ENCODE peak calls at places on chromosomes 1 and 21, in eight cellular contexts. One of them, this sample, is unnamed.

GRCh38 chr1:34684246-34684645 is 70.6 kb upstream of the GJB5 start:
- DNase-seq in progenitor cell of endocrine pancreas: no peak
- DNase-seq in thyroid gland: no peak
- DNase-seq in CD8-positive, alpha-beta T cell: peak
- DNase-seq in Peyer's patch: no peak
- DNase-seq in nephron progenitor cell: no peak
- DNase-seq in psoas muscle: no peak
- DNase-seq in heart right ventricle: no peak
- DNase-seq in this sample: no peak

GRCh38 chr1:10528066-10529014 is 53.6 kb downstream of the PEX14 start:
- DNase-seq in progenitor cell of endocrine pancreas: no peak
- DNase-seq in thyroid gland: no peak
- DNase-seq in CD8-positive, alpha-beta T cell: no peak
- DNase-seq in Peyer's patch: no peak
- DNase-seq in nephron progenitor cell: no peak
- DNase-seq in psoas muscle: peak
- DNase-seq in heart right ventricle: peak
- DNase-seq in this sample: no peak

GRCh38 chr21:43824250-43824882 is 35.0 kb downstream of the RRP1 start:
- DNase-seq in progenitor cell of endocrine pancreas: no peak
- DNase-seq in thyroid gland: no peak
- DNase-seq in CD8-positive, alpha-beta T cell: no peak
- DNase-seq in Peyer's patch: peak
- DNase-seq in nephron progenitor cell: no peak
- DNase-seq in psoas muscle: no peak
- DNase-seq in heart right ventricle: no peak
- DNase-seq in this sample: no peak

GRCh38 chr1:214573386-214574358 is 22.3 kb upstream of the PTPN14 start:
- DNase-seq in progenitor cell of endocrine pancreas: no peak
- DNase-seq in thyroid gland: no peak
- DNase-seq in CD8-positive, alpha-beta T cell: no peak
- DNase-seq in Peyer's patch: no peak
- DNase-seq in nephron progenitor cell: no peak
- DNase-seq in psoas muscle: no peak
- DNase-seq in heart right ventricle: no peak
- DNase-seq in this sample: no peak

GRCh38 chr1:201329801-201330200 is 46.5 kb downstream of the PKP1 start:
- DNase-seq in progenitor cell of endocrine pancreas: no peak
- DNase-seq in thyroid gland: peak
- DNase-seq in CD8-positive, alpha-beta T cell: no peak
- DNase-seq in Peyer's patch: peak
- DNase-seq in nephron progenitor cell: no peak
- DNase-seq in psoas muscle: no peak
- DNase-seq in heart right ventricle: no peak
- DNase-seq in this sample: no peak

GRCh38 chr21:27024316-27024715 is 57.4 kb upstream of the ADAMTS5 start:
- DNase-seq in progenitor cell of endocrine pancreas: no peak
- DNase-seq in thyroid gland: no peak
- DNase-seq in CD8-positive, alpha-beta T cell: no peak
- DNase-seq in Peyer's patch: no peak
- DNase-seq in nephron progenitor cell: no peak
- DNase-seq in psoas muscle: no peak
- DNase-seq in heart right ventricle: no peak
- DNase-seq in this sample: no peak

GRCh38 chr1:239603530-239603929 is 217.2 kb downstream of the CHRM3 start:
- DNase-seq in progenitor cell of endocrine pancreas: no peak
- DNase-seq in thyroid gland: no peak
- DNase-seq in CD8-positive, alpha-beta T cell: no peak
- DNase-seq in Peyer's patch: no peak
- DNase-seq in nephron progenitor cell: no peak
- DNase-seq in psoas muscle: no peak
- DNase-seq in heart right ventricle: no peak
- DNase-seq in this sample: no peak

GRCh38 chr1:91020967-91021685 is 709 bp downstream of the ZNF644 start:
- DNase-seq in progenitor cell of endocrine pancreas: peak
- DNase-seq in thyroid gland: peak
- DNase-seq in CD8-positive, alpha-beta T cell: peak
- DNase-seq in Peyer's patch: no peak
- DNase-seq in nephron progenitor cell: peak
- DNase-seq in psoas muscle: peak
- DNase-seq in heart right ventricle: peak
- DNase-seq in this sample: peak

GRCh38 chr21:35191754-35192153 is 142.7 kb upstream of the RUNX1 start:
- DNase-seq in progenitor cell of endocrine pancreas: no peak
- DNase-seq in thyroid gland: no peak
- DNase-seq in CD8-positive, alpha-beta T cell: no peak
- DNase-seq in Peyer's patch: no peak
- DNase-seq in nephron progenitor cell: no peak
- DNase-seq in psoas muscle: no peak
- DNase-seq in heart right ventricle: no peak
- DNase-seq in this sample: no peak

GRCh38 chr21:18840239-18840638 is 436.7 kb upstream of the TMPRSS15 start:
- DNase-seq in progenitor cell of endocrine pancreas: no peak
- DNase-seq in thyroid gland: no peak
- DNase-seq in CD8-positive, alpha-beta T cell: no peak
- DNase-seq in Peyer's patch: no peak
- DNase-seq in nephron progenitor cell: no peak
- DNase-seq in psoas muscle: no peak
- DNase-seq in heart right ventricle: no peak
- DNase-seq in this sample: no peak

GRCh38 chr1:10561955-10562354 is 87.2 kb downstream of the PEX14 start:
- DNase-seq in progenitor cell of endocrine pancreas: no peak
- DNase-seq in thyroid gland: no peak
- DNase-seq in CD8-positive, alpha-beta T cell: no peak
- DNase-seq in Peyer's patch: no peak
- DNase-seq in nephron progenitor cell: no peak
- DNase-seq in psoas muscle: no peak
- DNase-seq in heart right ventricle: no peak
- DNase-seq in this sample: no peak

GRCh38 chr1:154403300-154403943 is 1.7 kb upstream of the IL6R start:
- DNase-seq in progenitor cell of endocrine pancreas: no peak
- DNase-seq in thyroid gland: no peak
- DNase-seq in CD8-positive, alpha-beta T cell: peak
- DNase-seq in Peyer's patch: no peak
- DNase-seq in nephron progenitor cell: no peak
- DNase-seq in psoas muscle: no peak
- DNase-seq in heart right ventricle: no peak
- DNase-seq in this sample: no peak

GRCh38 chr1:110783292-110783918 is 89.5 kb upstream of the CD53 start:
- DNase-seq in progenitor cell of endocrine pancreas: peak
- DNase-seq in thyroid gland: peak
- DNase-seq in CD8-positive, alpha-beta T cell: peak
- DNase-seq in Peyer's patch: no peak
- DNase-seq in nephron progenitor cell: peak
- DNase-seq in psoas muscle: no peak
- DNase-seq in heart right ventricle: peak
- DNase-seq in this sample: peak

GRCh38 chr1:215188302-215188950 is 105.9 kb downstream of the KCNK2 start:
- DNase-seq in progenitor cell of endocrine pancreas: no peak
- DNase-seq in thyroid gland: no peak
- DNase-seq in CD8-positive, alpha-beta T cell: no peak
- DNase-seq in Peyer's patch: no peak
- DNase-seq in nephron progenitor cell: no peak
- DNase-seq in psoas muscle: no peak
- DNase-seq in heart right ventricle: no peak
- DNase-seq in this sample: no peak

GRCh38 chr1:232602622-232603021 is 27.3 kb downstream of the SIPA1L2 start:
- DNase-seq in progenitor cell of endocrine pancreas: no peak
- DNase-seq in thyroid gland: no peak
- DNase-seq in CD8-positive, alpha-beta T cell: no peak
- DNase-seq in Peyer's patch: no peak
- DNase-seq in nephron progenitor cell: no peak
- DNase-seq in psoas muscle: no peak
- DNase-seq in heart right ventricle: no peak
- DNase-seq in this sample: no peak

GRCh38 chr1:232599178-232600041 is 30.5 kb downstream of the SIPA1L2 start:
- DNase-seq in progenitor cell of endocrine pancreas: no peak
- DNase-seq in thyroid gland: no peak
- DNase-seq in CD8-positive, alpha-beta T cell: no peak
- DNase-seq in Peyer's patch: no peak
- DNase-seq in nephron progenitor cell: no peak
- DNase-seq in psoas muscle: no peak
- DNase-seq in heart right ventricle: no peak
- DNase-seq in this sample: no peak

GRCh38 chr1:232598133-232598532 is 31.8 kb downstream of the SIPA1L2 start:
- DNase-seq in progenitor cell of endocrine pancreas: no peak
- DNase-seq in thyroid gland: no peak
- DNase-seq in CD8-positive, alpha-beta T cell: no peak
- DNase-seq in Peyer's patch: no peak
- DNase-seq in nephron progenitor cell: no peak
- DNase-seq in psoas muscle: no peak
- DNase-seq in heart right ventricle: no peak
- DNase-seq in this sample: no peak

GRCh38 chr1:232598837-232599177 is 31.1 kb downstream of the SIPA1L2 start:
- DNase-seq in progenitor cell of endocrine pancreas: no peak
- DNase-seq in thyroid gland: no peak
- DNase-seq in CD8-positive, alpha-beta T cell: no peak
- DNase-seq in Peyer's patch: no peak
- DNase-seq in nephron progenitor cell: no peak
- DNase-seq in psoas muscle: no peak
- DNase-seq in heart right ventricle: no peak
- DNase-seq in this sample: no peak

DNA sequence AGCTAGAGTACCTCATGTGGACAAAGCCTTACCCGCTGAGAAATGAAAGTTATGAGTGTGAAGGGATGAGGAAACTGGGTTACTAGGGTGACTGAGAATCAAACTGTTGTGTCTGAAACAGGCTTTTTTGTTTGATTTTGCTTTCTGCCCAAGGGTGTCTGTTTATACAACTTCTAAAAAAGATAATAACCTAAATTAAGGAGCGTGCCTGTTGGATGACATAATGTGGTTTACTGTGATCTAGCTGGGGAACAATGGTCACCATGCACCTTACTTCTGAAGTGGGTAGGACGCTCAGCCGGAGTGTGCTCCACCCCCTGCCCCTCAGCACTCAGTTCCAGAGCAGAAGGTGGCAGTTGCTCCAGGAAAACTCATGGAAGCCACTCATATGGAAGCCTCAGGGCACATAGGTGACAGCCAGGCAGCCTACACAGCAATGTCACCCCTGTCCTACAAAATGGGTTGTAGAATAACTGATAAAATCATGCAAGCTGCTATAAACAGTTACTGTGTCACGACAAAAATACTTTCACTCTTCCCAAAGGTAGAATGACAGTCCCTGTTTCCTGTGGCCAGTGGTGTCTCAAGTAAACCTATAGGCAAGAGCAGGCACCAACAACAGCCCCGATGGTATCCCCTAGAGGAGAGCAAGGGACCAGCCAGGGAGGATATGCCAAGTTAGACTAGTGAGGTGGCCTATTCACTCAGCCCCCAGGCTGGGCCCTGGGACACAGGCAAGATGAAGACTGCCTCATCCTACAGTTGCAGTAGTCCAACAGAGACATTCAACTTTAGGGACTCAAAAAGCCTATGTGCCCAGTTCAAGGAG is 29.3 kb downstream of the SIPA1L2 start:
- DNase-seq in progenitor cell of endocrine pancreas: no peak
- DNase-seq in thyroid gland: no peak
- DNase-seq in CD8-positive, alpha-beta T cell: no peak
- DNase-seq in Peyer's patch: no peak
- DNase-seq in nephron progenitor cell: no peak
- DNase-seq in psoas muscle: no peak
- DNase-seq in heart right ventricle: no peak
- DNase-seq in this sample: no peak
- TF ChIP-seq CTCF in progenitor cell of endocrine pancreas: no peak
- TF ChIP-seq CTCF in thyroid gland: no peak
- TF ChIP-seq CTCF in CD8-positive, alpha-beta T cell: no peak
- TF ChIP-seq CTCF in Peyer's patch: no peak
- TF ChIP-seq CTCF in nephron progenitor cell: no peak
- TF ChIP-seq CTCF in psoas muscle: no peak
- TF ChIP-seq CTCF in heart right ventricle: no peak
- TF ChIP-seq CTCF in this sample: no peak

DNA sequence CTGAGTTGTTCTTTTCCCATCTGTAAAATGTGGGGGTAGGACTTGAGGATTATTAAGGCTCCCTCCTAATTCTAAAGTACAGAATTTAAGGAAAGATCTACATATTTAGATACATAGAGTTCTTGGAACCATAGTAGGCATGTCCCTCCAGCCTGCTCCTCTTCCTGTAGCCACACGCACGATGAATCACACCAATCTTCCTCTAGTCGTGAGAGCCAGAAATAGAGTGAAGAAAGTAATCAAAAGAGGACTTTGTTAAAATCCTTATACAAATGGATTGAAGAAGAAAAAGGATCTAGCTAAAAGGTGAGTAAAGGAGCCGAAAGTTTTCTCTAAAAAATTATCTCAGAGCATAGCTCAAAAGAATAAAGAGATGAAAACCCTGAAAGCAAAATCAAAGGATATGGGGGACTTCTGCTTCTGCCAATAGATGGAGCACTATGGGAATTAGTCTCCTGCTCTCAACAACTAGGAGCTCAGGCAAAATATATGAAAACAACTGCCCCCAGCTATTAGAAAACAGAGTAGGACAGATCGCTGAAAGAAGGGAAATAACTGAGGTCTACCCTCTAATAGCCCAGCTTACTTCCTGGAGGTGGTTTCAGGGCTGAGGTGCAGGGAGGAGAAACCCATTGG is 8.5 kb downstream of the C1orf141 start:
- DNase-seq in progenitor cell of endocrine pancreas: no peak
- DNase-seq in thyroid gland: no peak
- DNase-seq in CD8-positive, alpha-beta T cell: no peak
- DNase-seq in Peyer's patch: no peak
- DNase-seq in nephron progenitor cell: no peak
- DNase-seq in psoas muscle: no peak
- DNase-seq in heart right ventricle: no peak
- DNase-seq in this sample: no peak
- TF ChIP-seq CTCF in progenitor cell of endocrine pancreas: no peak
- TF ChIP-seq CTCF in thyroid gland: no peak
- TF ChIP-seq CTCF in CD8-positive, alpha-beta T cell: no peak
- TF ChIP-seq CTCF in Peyer's patch: no peak
- TF ChIP-seq CTCF in nephron progenitor cell: no peak
- TF ChIP-seq CTCF in psoas muscle: no peak
- TF ChIP-seq CTCF in heart right ventricle: no peak
- TF ChIP-seq CTCF in this sample: no peak

GRCh38 chr1:59204001-59204400 is 92.9 kb upstream of the FGGY start:
- DNase-seq in progenitor cell of endocrine pancreas: no peak
- DNase-seq in thyroid gland: peak
- DNase-seq in CD8-positive, alpha-beta T cell: no peak
- DNase-seq in Peyer's patch: no peak
- DNase-seq in nephron progenitor cell: no peak
- DNase-seq in psoas muscle: no peak
- DNase-seq in heart right ventricle: peak
- DNase-seq in this sample: no peak
- TF ChIP-seq CTCF in progenitor cell of endocrine pancreas: no peak
- TF ChIP-seq CTCF in thyroid gland: no peak
- TF ChIP-seq CTCF in CD8-positive, alpha-beta T cell: no peak
- TF ChIP-seq CTCF in Peyer's patch: no peak
- TF ChIP-seq CTCF in nephron progenitor cell: no peak
- TF ChIP-seq CTCF in psoas muscle: no peak
- TF ChIP-seq CTCF in heart right ventricle: peak
- TF ChIP-seq CTCF in this sample: no peak

DNA sequence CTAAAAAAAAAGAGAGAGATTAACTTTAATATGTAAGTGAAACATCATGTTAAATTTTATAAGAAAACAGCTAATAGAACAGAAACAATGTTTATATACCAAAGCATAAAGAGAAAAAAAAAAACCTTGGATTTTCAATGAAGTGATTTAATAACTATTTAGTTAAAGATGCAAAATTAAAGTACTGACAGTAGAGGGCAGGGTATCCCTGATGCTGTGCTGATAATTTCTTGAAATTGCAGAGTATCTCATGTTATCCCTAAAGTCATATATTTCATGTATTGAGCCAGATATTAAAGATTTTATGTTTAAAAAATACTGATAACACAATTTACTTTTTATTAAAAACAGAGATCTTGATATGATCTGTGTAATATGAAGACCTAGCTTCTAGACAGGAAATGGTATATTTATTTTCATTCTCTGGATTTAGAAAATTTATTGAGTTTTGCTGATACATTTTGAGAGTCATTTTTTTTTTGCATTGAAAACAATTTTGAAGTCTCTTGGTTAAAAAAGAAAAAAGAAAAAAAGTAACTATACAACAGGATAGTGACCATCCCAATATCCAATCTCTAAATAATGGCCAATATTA is 273.2 kb downstream of the USP25 start:
- DNase-seq in progenitor cell of endocrine pancreas: no peak
- DNase-seq in thyroid gland: no peak
- DNase-seq in CD8-positive, alpha-beta T cell: no peak
- DNase-seq in Peyer's patch: no peak
- DNase-seq in nephron progenitor cell: no peak
- DNase-seq in psoas muscle: no peak
- DNase-seq in heart right ventricle: no peak
- DNase-seq in this sample: no peak
- TF ChIP-seq CTCF in progenitor cell of endocrine pancreas: peak
- TF ChIP-seq CTCF in thyroid gland: peak
- TF ChIP-seq CTCF in CD8-positive, alpha-beta T cell: no peak
- TF ChIP-seq CTCF in Peyer's patch: no peak
- TF ChIP-seq CTCF in nephron progenitor cell: no peak
- TF ChIP-seq CTCF in psoas muscle: peak
- TF ChIP-seq CTCF in heart right ventricle: peak
- TF ChIP-seq CTCF in this sample: no peak